ENCODE peak calls at places on chromosomes 11 and 22, in six cellular contexts. B, N, V, Z, A and M are unnamed samples.

GRCh38 chr11:76148941-76149613 is 57.2 kb downstream of the WNT11 start:
- DNase-seq in A (no peak), Z (no peak), B (no peak), N (no peak), V (no peak), M (no peak)

GRCh38 chr22:21032037-21032842 is at the start of gene SLC7A4:
- DNase-seq in V (no peak), A (peak; percentile 38), N (no peak), Z (no peak), B (no peak), M (no peak)

GRCh38 chr11:121229495-121229894 is 63.1 kb upstream of the SC5D start:
- DNase-seq in N (no peak), V (no peak), B (no peak), A (no peak), Z (no peak), M (no peak)

GRCh38 chr22:28316014-28316413 is 363.6 kb downstream of the TTC28 start:
- DNase-seq in V (no peak), A (no peak), Z (no peak), B (no peak), N (no peak), M (no peak)

GRCh38 chr11:17532814-17533213 is 11.4 kb downstream of the USH1C start:
- DNase-seq in A (no peak), V (no peak), B (no peak), Z (no peak), N (no peak), M (no peak)

GRCh38 chr22:24027991-24028390 is 16.9 kb downstream of the CABIN1 start:
- DNase-seq in A (no peak), V (no peak), B (no peak), Z (no peak), N (no peak), M (no peak)

GRCh38 chr11:96567193-96567592 is 177.4 kb downstream of the JRKL start:
- DNase-seq in V (no peak), N (no peak), A (no peak), B (no peak), Z (no peak), M (no peak)

GRCh38 chr22:23376256-23376655 is 195.9 kb downstream of the BCR start:
- DNase-seq in N (no peak), Z (peak; percentile 45), V (no peak), A (no peak), B (peak; percentile 7), M (no peak)

GRCh38 chr11:35943761-35944502 is at the start of gene LDLRAD3:
- DNase-seq in N (no peak), V (no peak), Z (peak; percentile 56), A (peak; percentile 27), B (peak; percentile 47), M (no peak)

GRCh38 chr22:41597635-41597953 is 8.0 kb upstream of the PMM1 start:
- DNase-seq in A (no peak), V (no peak), Z (no peak), B (no peak), N (no peak), M (no peak)

GRCh38 chr11:62539238-62539925 is 7.2 kb downstream of the AHNAK start:
- DNase-seq in N (no peak), B (peak; percentile 74), V (no peak), Z (no peak), A (peak; percentile 56), M (no peak)

GRCh38 chr11:12013771-12014170 is 5.3 kb upstream of the DKK3 start:
- DNase-seq in A (no peak), B (no peak), N (no peak), Z (no peak), V (no peak), M (no peak)

GRCh38 chr11:2797181-2797711 is 88.3 kb downstream of the CDKN1C start:
- DNase-seq in B (no peak), V (no peak), N (no peak), A (peak; percentile 9), Z (no peak), M (no peak)

GRCh38 chr11:34181856-34182405 is 76.5 kb downstream of the NAT10 start:
- DNase-seq in Z (no peak), B (no peak), N (no peak), V (no peak), A (no peak), M (no peak)

GRCh38 chr11:9656864-9657263 is 7.0 kb upstream of the SWAP70 start:
- DNase-seq in V (no peak), Z (no peak), N (no peak), A (no peak), B (no peak), M (no peak)

GRCh38 chr11:61869636-61870428 is 21.5 kb downstream of the FADS3 start:
- DNase-seq in V (no peak), Z (no peak), B (no peak), N (no peak), A (no peak), M (no peak)

GRCh38 chr11:117144477-117145392 is 648 bp downstream of the PAFAH1B2 start:
- DNase-seq in B (peak; percentile 52), V (peak; percentile 3), A (no peak), Z (peak; percentile 39), N (peak; percentile 36), M (peak; percentile 81)

GRCh38 chr11:132177106-132177505 is 806.7 kb downstream of the NTM start:
- DNase-seq in Z (no peak), B (no peak), N (no peak), V (no peak), A (no peak), M (peak; percentile 5)

GRCh38 chr11:102287963-102288744 is 29.1 kb upstream of the BIRC3 start:
- DNase-seq in N (peak; percentile 17), B (peak; percentile 66), V (no peak), A (no peak), Z (peak; percentile 53), M (peak; percentile 79)

GRCh38 chr11:59556115-59556882 is 45.0 kb downstream of the OR4D9 start:
- DNase-seq in A (peak; percentile 56), N (peak; percentile 18), B (peak; percentile 82), Z (no peak), V (no peak), M (peak; percentile 48)

GRCh38 chr22:36419177-36419911 is 31.6 kb upstream of the MYH9 start:
- DNase-seq in A (no peak), N (no peak), V (no peak), Z (no peak), B (no peak), M (no peak)

GRCh38 chr11:83220279-83220678 is 26.8 kb downstream of the ANKRD42 start:
- DNase-seq in A (no peak), B (no peak), V (no peak), N (no peak), Z (no peak), M (no peak)

GRCh38 chr11:61095022-61095421 is 7.3 kb upstream of the CD5 start:
- DNase-seq in N (no peak), B (no peak), A (no peak), V (no peak), Z (no peak), M (no peak)

GRCh38 chr22:19430890-19431541 is 517 bp downstream of the HIRA start:
- DNase-seq in A (no peak), N (peak; percentile 18), Z (no peak), V (no peak), B (no peak), M (no peak)

GRCh38 chr22:42461511-42461910 is 29.3 kb upstream of the NFAM1 start:
- DNase-seq in Z (no peak), A (no peak), B (no peak), N (no peak), V (no peak), M (no peak)

GRCh38 chr11:3042496-3043314 is 14.5 kb downstream of the CARS1 start:
- DNase-seq in B (no peak), Z (no peak), V (no peak), N (no peak), A (no peak), M (no peak)

GRCh38 chr22:31743871-31744270 is 6.1 kb downstream of the PRR14L start:
- DNase-seq in B (no peak), A (no peak), N (no peak), V (no peak), Z (no peak), M (no peak)

GRCh38 chr22:36301851-36302250 is 48.9 kb downstream of the APOL1 start:
- DNase-seq in A (no peak), Z (no peak), N (no peak), B (no peak), V (no peak), M (no peak)

GRCh38 chr11:74615311-74615710 is 22.9 kb downstream of the POLD3 start:
- DNase-seq in V (no peak), Z (no peak), N (no peak), B (no peak), A (no peak), M (no peak)

GRCh38 chr11:32892355-32893090 is at the start of gene QSER1:
- DNase-seq in Z (peak; percentile 82), V (peak; percentile 32), A (peak; percentile 71), B (peak; percentile 29), N (peak; percentile 54), M (peak; percentile 31)